ENCODE peak calls at places on chromosomes 16 and 17, in seven cellular contexts. W, U, C, L, P, T and K are unnamed samples.

GRCh38 chr16:77068402-77068801 is 122.6 kb upstream of the MON1B start:
- DNase-seq in W (no peak), U (no peak), C (no peak), L (no peak), P (no peak), T (no peak), K (no peak)

GRCh38 chr16:29745126-29745852 is 501 bp downstream of the C16orf54 start:
- DNase-seq in W (no peak), U (no peak), C (no peak), L (no peak), P (no peak), T (no peak), K (peak)

GRCh38 chr16:68665501-68665900 is 20.4 kb downstream of the CDH3 start:
- DNase-seq in W (no peak), U (no peak), C (peak), L (no peak), P (no peak), T (no peak), K (no peak)

GRCh38 chr17:30858556-30859250 is 26.9 kb downstream of the ATAD5 start:
- DNase-seq in W (no peak), U (no peak), C (peak), L (no peak), P (no peak), T (no peak), K (no peak)

GRCh38 chr17:47184671-47185070 is 4.4 kb downstream of the CDC27 start:
- DNase-seq in W (no peak), U (no peak), C (no peak), L (no peak), P (peak), T (no peak), K (no peak)

GRCh38 chr17:67194134-67194533 is 50.9 kb downstream of the HELZ start:
- DNase-seq in W (no peak), U (peak), C (no peak), L (no peak), P (peak), T (no peak), K (no peak)

GRCh38 chr16:71961066-71962039 is 38.8 kb downstream of the PKD1L3 start:
- DNase-seq in W (peak), U (peak), C (peak), L (peak), P (peak), T (peak), K (peak)

GRCh38 chr16:67399218-67399733 is 6.0 kb upstream of the TPPP3 start:
- DNase-seq in W (peak), U (no peak), C (peak), L (peak), P (peak), T (peak), K (peak)

GRCh38 chr16:85573696-85574641 is 39.2 kb upstream of the GSE1 start:
- DNase-seq in W (no peak), U (no peak), C (peak), L (peak), P (peak), T (peak), K (no peak)

GRCh38 chr16:87420401-87421368 is 28.5 kb downstream of the MAP1LC3B start:
- DNase-seq in W (no peak), U (no peak), C (no peak), L (no peak), P (no peak), T (no peak), K (peak)
- TF ChIP-seq CTCF in W (no peak), U (no peak), C (peak), L (no peak), P (no peak), T (no peak), K (peak)

GRCh38 chr17:44108440-44109311 is 14.8 kb downstream of the HDAC5 start:
- DNase-seq in W (no peak), U (peak), C (no peak), L (peak), P (no peak), T (peak), K (no peak)

GRCh38 chr17:44105941-44106340 is 17.5 kb downstream of the HDAC5 start:
- DNase-seq in W (no peak), U (no peak), C (no peak), L (no peak), P (no peak), T (no peak), K (no peak)

GRCh38 chr17:44102845-44103622 is 20.4 kb downstream of the HDAC5 start:
- DNase-seq in W (no peak), U (no peak), C (peak), L (peak), P (no peak), T (peak), K (no peak)

GRCh38 chr17:44106801-44107200 is 16.6 kb downstream of the HDAC5 start:
- DNase-seq in W (no peak), U (no peak), C (no peak), L (no peak), P (no peak), T (no peak), K (no peak)

GRCh38 chr17:44105483-44105882 is 18.0 kb downstream of the HDAC5 start:
- DNase-seq in W (no peak), U (no peak), C (no peak), L (no peak), P (no peak), T (peak), K (no peak)
- TF ChIP-seq CTCF in W (no peak), U (no peak), C (no peak), L (no peak), P (no peak), T (no peak), K (no peak)

GRCh38 chr17:45895304-45895968 is 1.1 kb downstream of the MAPT start:
- DNase-seq in W (peak), U (no peak), C (peak), L (no peak), P (peak), T (peak), K (peak)
- TF ChIP-seq CTCF in W (no peak), U (no peak), C (no peak), L (peak), P (no peak), T (no peak), K (no peak)

DNA sequence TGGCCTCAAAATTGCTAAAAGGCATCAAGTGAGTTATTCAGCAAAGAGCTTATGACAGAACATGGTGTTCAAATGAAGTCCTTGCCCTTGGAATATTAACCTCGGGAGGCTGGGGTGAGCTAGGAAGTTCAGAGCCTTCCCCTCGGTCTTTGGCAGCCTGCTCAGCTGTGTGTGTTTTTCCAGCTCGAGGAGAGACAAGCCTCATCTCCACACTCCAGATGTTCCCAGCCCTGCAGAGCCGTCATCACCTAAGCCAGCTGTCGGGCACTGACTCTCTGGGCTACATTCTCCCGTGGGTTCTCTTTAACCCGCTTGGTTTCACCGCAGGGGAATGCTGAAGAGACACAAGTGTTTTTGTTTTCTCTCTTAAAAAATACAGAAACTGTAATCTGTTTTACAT is 47.1 kb downstream of the IRX3 start:
- DNase-seq in W (no peak), U (no peak), C (no peak), L (peak), P (no peak), T (peak), K (no peak)
- TF ChIP-seq CTCF in W (no peak), U (no peak), C (no peak), L (no peak), P (no peak), T (no peak), K (no peak)

GRCh38 chr16:49605536-49606241 is 232.1 kb downstream of the C16orf78 start:
- DNase-seq in W (no peak), U (no peak), C (no peak), L (no peak), P (no peak), T (peak), K (no peak)
- TF ChIP-seq CTCF in W (no peak), U (no peak), C (no peak), L (no peak), P (no peak), T (no peak), K (no peak)

GRCh38 chr17:4551141-4551540 is 4.0 kb downstream of the MYBBP1A start:
- DNase-seq in W (no peak), U (no peak), C (no peak), L (no peak), P (no peak), T (peak), K (peak)
- TF ChIP-seq CTCF in W (peak), U (peak), C (no peak), L (no peak), P (no peak), T (no peak), K (no peak)

DNA sequence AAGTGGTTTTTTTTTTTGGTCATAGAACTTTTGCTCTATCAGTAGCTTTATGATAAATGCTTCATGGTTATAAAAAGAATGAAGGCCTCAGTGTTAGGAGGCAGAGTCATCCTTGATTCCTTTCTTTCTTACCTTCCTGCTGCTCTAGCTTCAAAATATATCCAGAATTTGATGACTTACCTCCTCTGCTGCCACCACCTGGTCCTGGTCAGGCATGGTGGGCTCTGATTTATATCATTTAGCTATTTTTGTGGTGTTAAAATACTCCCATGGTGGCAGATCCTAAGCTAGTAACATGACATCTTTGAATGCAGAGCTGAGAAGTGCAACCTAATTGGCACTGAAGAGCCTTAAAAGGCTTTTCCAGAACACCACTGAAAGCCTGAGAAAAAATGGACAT is 508.8 kb upstream of the CDH8 start:
- DNase-seq in W (no peak), U (no peak), C (no peak), L (no peak), P (no peak), T (no peak), K (no peak)
- TF ChIP-seq CTCF in W (no peak), U (no peak), C (no peak), L (no peak), P (no peak), T (no peak), K (no peak)

DNA sequence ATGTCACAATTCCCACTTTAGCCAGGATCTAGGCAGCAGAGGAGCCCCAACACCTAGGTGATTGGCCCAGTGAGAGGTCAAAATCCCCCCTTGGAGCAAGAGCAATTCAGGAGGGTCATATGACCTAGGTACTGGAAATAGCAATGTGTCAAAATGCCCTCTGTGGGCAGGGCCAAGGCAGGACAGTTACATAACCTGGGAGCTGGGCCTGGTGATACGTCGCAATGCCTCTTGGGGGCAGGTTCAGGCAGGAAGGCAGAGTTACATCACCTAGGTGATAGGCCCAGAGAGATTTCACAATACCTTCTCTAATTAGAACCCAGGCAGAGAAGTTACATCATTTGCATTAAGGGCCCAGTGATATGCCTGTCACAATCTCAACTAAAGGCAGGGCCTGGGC is 1906.3 kb downstream of the TP53TG3F start:
- DNase-seq in W (no peak), U (no peak), C (peak), L (no peak), P (no peak), T (no peak), K (no peak)
- TF ChIP-seq CTCF in W (no peak), U (no peak), C (no peak), L (no peak), P (no peak), T (no peak), K (no peak)

GRCh38 chr17:8965394-8966168 is at the start of gene PIK3R5:
- DNase-seq in W (peak), U (no peak), C (peak), L (peak), P (peak), T (peak), K (peak)
- TF ChIP-seq CTCF in W (peak), U (no peak), C (no peak), L (no peak), P (no peak), T (no peak), K (peak)

GRCh38 chr16:3954411-3954921 is 74.0 kb upstream of the CREBBP start:
- DNase-seq in W (no peak), U (no peak), C (peak), L (no peak), P (no peak), T (peak), K (no peak)
- TF ChIP-seq CTCF in W (no peak), U (no peak), C (no peak), L (peak), P (no peak), T (no peak), K (no peak)